ENCODE peak calls at places on chromosomes 1 and 21, in ten cellular contexts. One of them, this sample, is unnamed. For H3K9me3, the result is how much of the 10 kb centered on the place peaks cover.

GRCh38 chr1:212669102-212669501 is 30.5 kb downstream of the BATF3 start:
- DNase-seq in spleen: no peak
- DNase-seq in pancreas: no peak
- DNase-seq in hepatocyte: no peak
- DNase-seq in H1: peak
- DNase-seq in upper lobe of right lung: no peak
- DNase-seq in breast epithelium: no peak
- DNase-seq in Peyer's patch: no peak
- DNase-seq in heart right ventricle: no peak
- DNase-seq in A549: peak
- DNase-seq in this sample: no peak

GRCh38 chr1:152951711-152952110 is 4.7 kb downstream of the SPRR5 start:
- DNase-seq in pancreas: no peak
- DNase-seq in Peyer's patch: no peak
- DNase-seq in breast epithelium: no peak
- DNase-seq in A549: no peak
- DNase-seq in spleen: no peak
- DNase-seq in upper lobe of right lung: no peak
- DNase-seq in hepatocyte: no peak
- DNase-seq in heart right ventricle: no peak
- DNase-seq in H1: peak
- DNase-seq in this sample: no peak

GRCh38 chr1:224623743-224624333 is 7.7 kb downstream of the CNIH3 start:
- DNase-seq in Peyer's patch: no peak
- DNase-seq in heart right ventricle: no peak
- DNase-seq in H1: no peak
- DNase-seq in hepatocyte: peak
- DNase-seq in breast epithelium: no peak
- DNase-seq in upper lobe of right lung: no peak
- DNase-seq in A549: no peak
- DNase-seq in spleen: no peak
- DNase-seq in pancreas: no peak
- DNase-seq in this sample: peak

GRCh38 chr1:12485231-12486172 is 132.5 kb downstream of the DHRS3 start:
- DNase-seq in H1: no peak
- DNase-seq in pancreas: no peak
- DNase-seq in Peyer's patch: no peak
- DNase-seq in spleen: no peak
- DNase-seq in upper lobe of right lung: no peak
- DNase-seq in hepatocyte: no peak
- DNase-seq in A549: no peak
- DNase-seq in heart right ventricle: no peak
- DNase-seq in breast epithelium: no peak
- DNase-seq in this sample: no peak

GRCh38 chr1:5990913-5991783 is 1.1 kb downstream of the NPHP4 start:
- DNase-seq in hepatocyte: peak
- DNase-seq in H1: no peak
- DNase-seq in heart right ventricle: no peak
- DNase-seq in pancreas: peak
- DNase-seq in spleen: peak
- DNase-seq in A549: no peak
- DNase-seq in breast epithelium: no peak
- DNase-seq in upper lobe of right lung: peak
- DNase-seq in Peyer's patch: peak
- DNase-seq in this sample: peak

GRCh38 chr1:52523376-52523775 is 29.5 kb downstream of the TUT4 start:
- DNase-seq in Peyer's patch: no peak
- DNase-seq in H1: no peak
- DNase-seq in spleen: no peak
- DNase-seq in heart right ventricle: no peak
- DNase-seq in upper lobe of right lung: no peak
- DNase-seq in pancreas: no peak
- DNase-seq in breast epithelium: no peak
- DNase-seq in A549: no peak
- DNase-seq in hepatocyte: no peak
- DNase-seq in this sample: no peak

GRCh38 chr1:109391161-109391556 is 6.6 kb downstream of the SORT1 start:
- DNase-seq in pancreas: no peak
- DNase-seq in hepatocyte: no peak
- DNase-seq in upper lobe of right lung: no peak
- DNase-seq in H1: no peak
- DNase-seq in A549: no peak
- DNase-seq in spleen: no peak
- DNase-seq in breast epithelium: no peak
- DNase-seq in heart right ventricle: no peak
- DNase-seq in Peyer's patch: no peak
- DNase-seq in this sample: no peak

GRCh38 chr1:153260473-153260979 is 1.0 kb downstream of the LORICRIN start:
- DNase-seq in breast epithelium: no peak
- DNase-seq in heart right ventricle: no peak
- DNase-seq in spleen: no peak
- DNase-seq in Peyer's patch: no peak
- DNase-seq in A549: no peak
- DNase-seq in upper lobe of right lung: no peak
- DNase-seq in hepatocyte: no peak
- DNase-seq in pancreas: no peak
- DNase-seq in H1: no peak
- DNase-seq in this sample: no peak

GRCh38 chr1:206469411-206469932 is 804 bp upstream of the IKBKE start:
- DNase-seq in breast epithelium: no peak
- DNase-seq in A549: no peak
- DNase-seq in H1: no peak
- DNase-seq in spleen: peak
- DNase-seq in Peyer's patch: peak
- DNase-seq in upper lobe of right lung: no peak
- DNase-seq in hepatocyte: peak
- DNase-seq in pancreas: no peak
- DNase-seq in heart right ventricle: no peak
- DNase-seq in this sample: no peak

GRCh38 chr1:147549526-147549925 is 8.2 kb downstream of the BCL9 start:
- DNase-seq in pancreas: no peak
- DNase-seq in spleen: no peak
- DNase-seq in A549: no peak
- DNase-seq in H1: no peak
- DNase-seq in hepatocyte: no peak
- DNase-seq in heart right ventricle: no peak
- DNase-seq in upper lobe of right lung: no peak
- DNase-seq in Peyer's patch: no peak
- DNase-seq in breast epithelium: no peak
- DNase-seq in this sample: no peak

GRCh38 chr21:44994581-44995171 is 54.8 kb downstream of the SLX9 start:
- DNase-seq in upper lobe of right lung: no peak
- DNase-seq in hepatocyte: no peak
- DNase-seq in H1: no peak
- DNase-seq in pancreas: peak
- DNase-seq in heart right ventricle: no peak
- DNase-seq in breast epithelium: peak
- DNase-seq in A549: no peak
- DNase-seq in Peyer's patch: no peak
- DNase-seq in spleen: peak
- DNase-seq in this sample: no peak

GRCh38 chr21:44995257-44995941 is 55.6 kb downstream of the SLX9 start:
- DNase-seq in breast epithelium: no peak
- DNase-seq in heart right ventricle: no peak
- DNase-seq in hepatocyte: no peak
- DNase-seq in H1: no peak
- DNase-seq in spleen: peak
- DNase-seq in pancreas: peak
- DNase-seq in Peyer's patch: no peak
- DNase-seq in upper lobe of right lung: no peak
- DNase-seq in A549: no peak
- DNase-seq in this sample: no peak

GRCh38 chr21:44996983-44997936 is 57.4 kb downstream of the SLX9 start:
- DNase-seq in heart right ventricle: no peak
- DNase-seq in upper lobe of right lung: no peak
- DNase-seq in spleen: peak
- DNase-seq in pancreas: peak
- DNase-seq in Peyer's patch: no peak
- DNase-seq in H1: no peak
- DNase-seq in A549: no peak
- DNase-seq in hepatocyte: no peak
- DNase-seq in breast epithelium: no peak
- DNase-seq in this sample: no peak

GRCh38 chr21:44996501-44996921 is 56.7 kb downstream of the SLX9 start:
- DNase-seq in pancreas: peak
- DNase-seq in heart right ventricle: no peak
- DNase-seq in spleen: peak
- DNase-seq in H1: no peak
- DNase-seq in Peyer's patch: no peak
- DNase-seq in breast epithelium: no peak
- DNase-seq in hepatocyte: no peak
- DNase-seq in upper lobe of right lung: no peak
- DNase-seq in A549: no peak
- DNase-seq in this sample: no peak

GRCh38 chr21:44996096-44996495 is 56.3 kb downstream of the SLX9 start:
- DNase-seq in pancreas: no peak
- DNase-seq in spleen: no peak
- DNase-seq in breast epithelium: no peak
- DNase-seq in hepatocyte: no peak
- DNase-seq in Peyer's patch: no peak
- DNase-seq in A549: no peak
- DNase-seq in heart right ventricle: no peak
- DNase-seq in upper lobe of right lung: no peak
- DNase-seq in H1: no peak
- DNase-seq in this sample: no peak
- TF ChIP-seq CTCF in pancreas: no peak
- TF ChIP-seq CTCF in spleen: no peak
- TF ChIP-seq CTCF in breast epithelium: no peak
- TF ChIP-seq CTCF in hepatocyte: no peak
- TF ChIP-seq CTCF in Peyer's patch: no peak
- TF ChIP-seq CTCF in A549: no peak
- TF ChIP-seq CTCF in heart right ventricle: no peak
- TF ChIP-seq CTCF in upper lobe of right lung: no peak
- TF ChIP-seq CTCF in H1: no peak
- TF ChIP-seq CTCF in this sample: no peak

GRCh38 chr1:159859757-159860156 is 2.7 kb downstream of the VSIG8 start:
- DNase-seq in spleen: no peak
- DNase-seq in upper lobe of right lung: no peak
- DNase-seq in A549: no peak
- DNase-seq in pancreas: no peak
- DNase-seq in Peyer's patch: no peak
- DNase-seq in heart right ventricle: no peak
- DNase-seq in H1: no peak
- DNase-seq in hepatocyte: peak
- DNase-seq in breast epithelium: no peak
- DNase-seq in this sample: no peak
- H3K27ac ChIP-seq in spleen: no peak
- H3K27ac ChIP-seq in upper lobe of right lung: no peak
- H3K27ac ChIP-seq in A549: no peak
- H3K27ac ChIP-seq in pancreas: no peak
- H3K27ac ChIP-seq in Peyer's patch: no peak
- H3K27ac ChIP-seq in heart right ventricle: no peak
- H3K27ac ChIP-seq in H1: no peak
- H3K27ac ChIP-seq in hepatocyte: peak
- H3K27ac ChIP-seq in breast epithelium: no peak
- H3K27ac ChIP-seq in this sample: no peak

DNA sequence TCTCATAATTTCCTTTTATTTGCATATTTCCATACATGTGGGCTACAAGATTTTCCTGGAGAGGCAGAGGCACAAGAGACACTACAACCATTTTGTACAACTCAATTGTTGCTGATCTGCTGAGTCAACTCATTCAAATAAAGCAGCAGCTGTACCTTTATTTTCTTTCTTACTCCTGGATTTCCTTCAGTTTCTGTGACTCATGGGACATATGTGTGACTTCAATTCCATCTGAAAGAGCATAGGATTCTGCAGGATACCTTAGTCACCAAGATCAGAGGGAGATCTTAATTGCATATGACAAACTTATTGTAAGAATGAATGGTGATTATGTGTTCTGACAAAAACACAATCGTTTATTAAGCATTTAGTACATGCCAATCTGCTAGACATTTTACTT is 2219.4 kb downstream of the NCAM2 start:
- DNase-seq in pancreas: no peak
- DNase-seq in Peyer's patch: no peak
- DNase-seq in upper lobe of right lung: no peak
- DNase-seq in heart right ventricle: no peak
- DNase-seq in breast epithelium: no peak
- DNase-seq in H1: no peak
- DNase-seq in hepatocyte: no peak
- DNase-seq in spleen: no peak
- DNase-seq in A549: no peak
- DNase-seq in this sample: no peak
- H3K9me3 ChIP-seq in pancreas: under half
- H3K9me3 ChIP-seq in Peyer's patch: under half
- H3K9me3 ChIP-seq in upper lobe of right lung: under half
- H3K9me3 ChIP-seq in heart right ventricle: under half
- H3K9me3 ChIP-seq in breast epithelium: under half
- H3K9me3 ChIP-seq in H1: under half
- H3K9me3 ChIP-seq in hepatocyte: under half
- H3K9me3 ChIP-seq in spleen: under half
- H3K9me3 ChIP-seq in A549: under half
- H3K9me3 ChIP-seq in this sample: under half

GRCh38 chr1:26234644-26235384 is 814 bp downstream of the CEP85 start:
- DNase-seq in H1: no peak
- DNase-seq in heart right ventricle: no peak
- DNase-seq in A549: peak
- DNase-seq in upper lobe of right lung: no peak
- DNase-seq in Peyer's patch: no peak
- DNase-seq in pancreas: no peak
- DNase-seq in spleen: no peak
- DNase-seq in hepatocyte: peak
- DNase-seq in breast epithelium: no peak
- DNase-seq in this sample: no peak
- TF ChIP-seq CTCF in H1: peak
- TF ChIP-seq CTCF in heart right ventricle: no peak
- TF ChIP-seq CTCF in A549: no peak
- TF ChIP-seq CTCF in upper lobe of right lung: no peak
- TF ChIP-seq CTCF in Peyer's patch: no peak
- TF ChIP-seq CTCF in pancreas: no peak
- TF ChIP-seq CTCF in spleen: no peak
- TF ChIP-seq CTCF in hepatocyte: no peak
- TF ChIP-seq CTCF in breast epithelium: no peak
- TF ChIP-seq CTCF in this sample: no peak

DNA sequence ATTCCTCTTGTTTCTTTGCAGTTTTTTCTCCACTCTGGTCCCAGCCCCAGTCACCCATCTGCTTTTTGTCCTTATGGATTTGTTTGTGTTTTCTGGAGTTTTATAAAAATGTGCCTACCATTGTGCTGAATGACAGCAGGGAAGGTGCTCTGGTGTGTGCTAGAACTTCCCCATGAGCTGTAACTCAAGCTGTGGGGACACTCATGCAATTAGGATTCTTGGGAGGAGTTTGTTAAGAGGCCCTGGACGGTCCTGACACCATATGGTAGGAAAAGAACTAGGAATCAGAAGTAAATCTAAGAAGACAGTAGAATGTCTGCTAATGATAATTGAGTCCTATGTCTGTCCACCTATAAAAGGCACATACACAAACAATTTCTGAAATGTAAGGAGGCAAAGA is 27.4 kb downstream of the URB2 start:
- DNase-seq in breast epithelium: no peak
- DNase-seq in heart right ventricle: no peak
- DNase-seq in spleen: no peak
- DNase-seq in hepatocyte: no peak
- DNase-seq in upper lobe of right lung: no peak
- DNase-seq in A549: no peak
- DNase-seq in pancreas: no peak
- DNase-seq in H1: no peak
- DNase-seq in Peyer's patch: no peak
- DNase-seq in this sample: no peak
- H3K27ac ChIP-seq in breast epithelium: no peak
- H3K27ac ChIP-seq in heart right ventricle: no peak
- H3K27ac ChIP-seq in spleen: no peak
- H3K27ac ChIP-seq in hepatocyte: no peak
- H3K27ac ChIP-seq in upper lobe of right lung: no peak
- H3K27ac ChIP-seq in A549: no peak
- H3K27ac ChIP-seq in pancreas: no peak
- H3K27ac ChIP-seq in H1: no peak
- H3K27ac ChIP-seq in Peyer's patch: no peak
- H3K27ac ChIP-seq in this sample: no peak

GRCh38 chr1:248755505-248755904 is at the start of gene LYPD8:
- DNase-seq in Peyer's patch: no peak
- DNase-seq in H1: no peak
- DNase-seq in spleen: no peak
- DNase-seq in hepatocyte: no peak
- DNase-seq in pancreas: no peak
- DNase-seq in breast epithelium: no peak
- DNase-seq in heart right ventricle: no peak
- DNase-seq in upper lobe of right lung: peak
- DNase-seq in A549: no peak
- DNase-seq in this sample: no peak
- H3K9me3 ChIP-seq in Peyer's patch: under half
- H3K9me3 ChIP-seq in H1: half or more
- H3K9me3 ChIP-seq in spleen: under half
- H3K9me3 ChIP-seq in hepatocyte: under half
- H3K9me3 ChIP-seq in pancreas: under half
- H3K9me3 ChIP-seq in breast epithelium: under half
- H3K9me3 ChIP-seq in heart right ventricle: under half
- H3K9me3 ChIP-seq in upper lobe of right lung: under half
- H3K9me3 ChIP-seq in A549: under half
- H3K9me3 ChIP-seq in this sample: under half

This sample was measured in CD4-positive, alpha-beta T cell.